ENCODE peak calls at places on chromosomes 3 and 15, in seven cellular contexts. N is H1, Q is mesenchymal stem cell, C is IMR-90, K is neuronal stem cell, S is mesendoderm, T is trophoblast cell. Y is an unnamed sample. For H3K4me1, the result is how much of the 10 kb centered on the place peaks cover.

GRCh38 chr15:94162946-94163345 is 68.4 kb upstream of the MCTP2 start:
- DNase-seq in N (no peak), T (no peak), S (no peak), K (no peak), C (no peak), Q (no peak), Y (no peak)

GRCh38 chr3:132726341-132726823 is 4.2 kb upstream of the NPHP3 start:
- DNase-seq in T (no peak), K (peak), C (peak), S (peak), N (no peak), Q (peak), Y (no peak)

GRCh38 chr3:183584914-183585280 is 29.4 kb upstream of the KLHL6 start:
- DNase-seq in T (no peak), K (no peak), N (no peak), C (no peak), Q (no peak), S (no peak), Y (no peak)

GRCh38 chr3:75906555-75907112 is 121.3 kb upstream of the ZNF717 start:
- DNase-seq in N (peak), S (peak), T (no peak), C (peak), K (peak), Q (peak), Y (peak)

GRCh38 chr15:57922780-57923179 is 142.7 kb downstream of the ALDH1A2 start:
- DNase-seq in N (no peak), T (no peak), Q (no peak), S (no peak), C (no peak), K (no peak), Y (no peak)

GRCh38 chr15:88649286-88649733 is 10.5 kb downstream of the ISG20 start:
- DNase-seq in N (no peak), K (no peak), Q (peak), S (peak), T (no peak), C (peak), Y (no peak)

GRCh38 chr3:33639889-33640288 is 78.2 kb downstream of the CLASP2 start:
- DNase-seq in C (no peak), T (no peak), N (no peak), Q (no peak), S (no peak), K (no peak), Y (no peak)

GRCh38 chr3:130699765-130700164 is 46.9 kb downstream of the PIK3R4 start:
- DNase-seq in C (peak), N (no peak), S (peak), T (no peak), Q (peak), K (no peak), Y (no peak)

GRCh38 chr3:184540777-184541681 is 20.6 kb upstream of the EPHB3 start:
- DNase-seq in N (peak), C (peak), Q (peak), K (no peak), T (peak), S (peak), Y (peak)

DNA sequence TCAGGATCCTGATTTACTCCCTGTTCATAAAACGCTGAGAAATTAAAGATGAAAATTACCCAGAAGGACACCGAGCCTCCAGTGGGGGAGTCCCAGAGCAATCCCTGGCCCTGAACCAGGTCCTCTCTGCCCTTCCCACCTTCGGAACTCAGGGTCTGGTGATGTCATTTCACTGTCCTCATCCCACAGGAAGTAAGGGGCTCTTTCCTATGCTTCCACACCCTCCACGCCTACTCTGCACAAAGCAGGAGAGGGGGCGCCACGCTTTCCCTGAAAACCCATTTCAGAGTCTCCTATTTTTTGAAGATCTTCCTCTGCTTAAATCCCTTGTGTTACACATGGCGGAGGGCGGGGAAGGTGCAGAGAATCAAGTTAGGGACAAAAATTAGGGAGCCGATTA is 18.8 kb downstream of the MEGF11 start:
- DNase-seq in S (no peak), T (no peak), C (no peak), N (no peak), K (no peak), Q (no peak), Y (no peak)
- H3K4me1 ChIP-seq in S (under half), T (under half), C (under half), N (under half), K (under half), Q (under half), Y (under half)

GRCh38 chr15:43517354-43518072 is at the start of gene MAP1A:
- DNase-seq in N (peak), T (no peak), Q (peak), S (peak), C (peak), K (no peak), Y (peak)
- H2BK120ac ChIP-seq in N (peak), T (peak), Q (peak), S (no peak), C (peak), K (peak), Y (no peak)

GRCh38 chr3:169634618-169635236 is 28.8 kb downstream of the MECOM start:
- DNase-seq in N (no peak), K (no peak), C (no peak), S (no peak), T (no peak), Q (no peak), Y (no peak)
- H3K4me1 ChIP-seq in N (under half), K (under half), C (under half), S (under half), T (under half), Q (under half), Y (under half)

DNA sequence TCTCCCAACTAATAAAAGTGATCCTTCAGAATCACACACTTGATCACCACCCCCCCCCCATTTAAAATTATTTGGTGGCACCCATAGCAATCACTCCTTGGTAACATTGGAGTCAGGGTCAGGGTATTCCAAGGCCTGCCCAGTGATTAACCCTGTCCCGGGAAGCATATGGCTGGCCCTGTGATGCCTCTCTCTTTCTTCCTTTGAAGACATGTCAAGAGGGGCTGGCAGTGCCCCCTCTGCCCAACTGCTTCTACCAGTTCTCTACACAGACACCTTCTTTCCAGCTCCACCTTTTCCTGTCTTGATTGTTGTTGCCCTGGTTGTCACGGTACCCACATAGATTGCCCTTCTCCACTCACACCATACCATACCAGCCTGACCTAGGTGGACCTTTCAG is 30.9 kb upstream of the MANF start:
- DNase-seq in N (no peak), C (no peak), Q (no peak), K (no peak), S (peak), T (no peak), Y (no peak)
- H2BK120ac ChIP-seq in N (no peak), C (no peak), Q (no peak), K (no peak), S (no peak), T (no peak), Y (no peak)